ENCODE peak calls at places on chromosome 14, in seven cellular contexts. One of them, this sample, is unnamed.

GRCh38 chr14:44149597-44149996 is 357.5 kb downstream of the FSCB start:
- DNase-seq in MCF 10A: peak
- DNase-seq in HEK293T: peak
- DNase-seq in thyroid gland: no peak
- DNase-seq in NCI-H510A: no peak
- DNase-seq in breast epithelium: no peak
- DNase-seq in tibial nerve: no peak
- DNase-seq in this sample: peak

GRCh38 chr14:24312736-24313507 is 1.6 kb downstream of the LTB4R start:
- DNase-seq in HEK293T: no peak
- DNase-seq in NCI-H510A: no peak
- DNase-seq in tibial nerve: no peak
- DNase-seq in breast epithelium: no peak
- DNase-seq in MCF 10A: no peak
- DNase-seq in thyroid gland: peak
- DNase-seq in this sample: no peak

GRCh38 chr14:51014086-51014485 is 69.8 kb upstream of the PYGL start:
- DNase-seq in tibial nerve: no peak
- DNase-seq in breast epithelium: no peak
- DNase-seq in MCF 10A: peak
- DNase-seq in NCI-H510A: no peak
- DNase-seq in thyroid gland: peak
- DNase-seq in HEK293T: peak
- DNase-seq in this sample: peak

GRCh38 chr14:43247877-43248276 is 1259.2 kb downstream of the FSCB start:
- DNase-seq in MCF 10A: no peak
- DNase-seq in thyroid gland: no peak
- DNase-seq in breast epithelium: no peak
- DNase-seq in tibial nerve: no peak
- DNase-seq in HEK293T: no peak
- DNase-seq in NCI-H510A: no peak
- DNase-seq in this sample: no peak

GRCh38 chr14:100239200-100239839 is 376 bp downstream of the YY1 start:
- DNase-seq in breast epithelium: peak
- DNase-seq in NCI-H510A: no peak
- DNase-seq in MCF 10A: no peak
- DNase-seq in HEK293T: no peak
- DNase-seq in thyroid gland: peak
- DNase-seq in tibial nerve: no peak
- DNase-seq in this sample: no peak

GRCh38 chr14:104746951-104747481 is 5.9 kb upstream of the SIVA1 start:
- DNase-seq in breast epithelium: no peak
- DNase-seq in NCI-H510A: no peak
- DNase-seq in thyroid gland: peak
- DNase-seq in tibial nerve: no peak
- DNase-seq in MCF 10A: no peak
- DNase-seq in HEK293T: no peak
- DNase-seq in this sample: no peak

GRCh38 chr14:20848316-20848954 is 42.8 kb upstream of the RNASE3 start:
- DNase-seq in MCF 10A: peak
- DNase-seq in tibial nerve: no peak
- DNase-seq in breast epithelium: no peak
- DNase-seq in NCI-H510A: no peak
- DNase-seq in HEK293T: no peak
- DNase-seq in thyroid gland: no peak
- DNase-seq in this sample: no peak

GRCh38 chr14:102602421-102603292 is 10.2 kb downstream of the RCOR1 start:
- DNase-seq in HEK293T: no peak
- DNase-seq in MCF 10A: no peak
- DNase-seq in breast epithelium: no peak
- DNase-seq in NCI-H510A: no peak
- DNase-seq in thyroid gland: peak
- DNase-seq in tibial nerve: no peak
- DNase-seq in this sample: no peak

GRCh38 chr14:100285021-100285912 is 21.0 kb downstream of the SLC25A29 start:
- DNase-seq in NCI-H510A: peak
- DNase-seq in MCF 10A: peak
- DNase-seq in tibial nerve: peak
- DNase-seq in breast epithelium: no peak
- DNase-seq in HEK293T: peak
- DNase-seq in thyroid gland: peak
- DNase-seq in this sample: no peak

GRCh38 chr14:43525647-43526046 is 981.4 kb downstream of the FSCB start:
- DNase-seq in tibial nerve: no peak
- DNase-seq in MCF 10A: no peak
- DNase-seq in thyroid gland: no peak
- DNase-seq in NCI-H510A: no peak
- DNase-seq in breast epithelium: no peak
- DNase-seq in HEK293T: no peak
- DNase-seq in this sample: no peak

GRCh38 chr14:72830786-72831583 is 62.9 kb downstream of the DPF3 start:
- DNase-seq in breast epithelium: no peak
- DNase-seq in tibial nerve: no peak
- DNase-seq in MCF 10A: no peak
- DNase-seq in thyroid gland: peak
- DNase-seq in HEK293T: no peak
- DNase-seq in NCI-H510A: no peak
- DNase-seq in this sample: no peak

GRCh38 chr14:76827696-76828301 is 1.6 kb downstream of the LRRC74A start:
- DNase-seq in NCI-H510A: no peak
- DNase-seq in thyroid gland: no peak
- DNase-seq in tibial nerve: no peak
- DNase-seq in HEK293T: no peak
- DNase-seq in breast epithelium: no peak
- DNase-seq in MCF 10A: no peak
- DNase-seq in this sample: no peak

GRCh38 chr14:70585221-70585620 is 15.2 kb downstream of the MED6 start:
- DNase-seq in NCI-H510A: no peak
- DNase-seq in MCF 10A: no peak
- DNase-seq in HEK293T: no peak
- DNase-seq in thyroid gland: no peak
- DNase-seq in tibial nerve: no peak
- DNase-seq in breast epithelium: no peak
- DNase-seq in this sample: no peak

GRCh38 chr14:57293851-57294837 is 25.4 kb downstream of the AP5M1 start:
- DNase-seq in HEK293T: no peak
- DNase-seq in NCI-H510A: no peak
- DNase-seq in breast epithelium: no peak
- DNase-seq in MCF 10A: no peak
- DNase-seq in thyroid gland: no peak
- DNase-seq in tibial nerve: no peak
- DNase-seq in this sample: no peak

This sample was measured in retinal pigment epithelial cell.